ENCODE peak calls at places on chromosome 19, in eight cellular contexts. One of them, this sample, is unnamed.

GRCh38 chr19:29714371-29714952 is 599 bp downstream of the C19orf12 start:
- DNase-seq in uterus: no peak
- DNase-seq in fibroblast of mammary gland: no peak
- DNase-seq in CD4-positive, CD25-positive, alpha-beta regulatory T cell: peak
- DNase-seq in colonic mucosa: no peak
- DNase-seq in ascending aorta: no peak
- DNase-seq in choroid plexus epithelial cell: no peak
- DNase-seq in CD4-positive, alpha-beta memory T cell: peak
- DNase-seq in this sample: peak

GRCh38 chr19:14048439-14049153 is 13.3 kb downstream of the PALM3 start:
- DNase-seq in colonic mucosa: peak
- DNase-seq in CD4-positive, alpha-beta memory T cell: peak
- DNase-seq in ascending aorta: no peak
- DNase-seq in choroid plexus epithelial cell: peak
- DNase-seq in fibroblast of mammary gland: peak
- DNase-seq in uterus: no peak
- DNase-seq in CD4-positive, CD25-positive, alpha-beta regulatory T cell: peak
- DNase-seq in this sample: peak

GRCh38 chr19:5003781-5004180 is 34.9 kb downstream of the KDM4B start:
- DNase-seq in uterus: no peak
- DNase-seq in colonic mucosa: no peak
- DNase-seq in fibroblast of mammary gland: no peak
- DNase-seq in CD4-positive, alpha-beta memory T cell: no peak
- DNase-seq in CD4-positive, CD25-positive, alpha-beta regulatory T cell: no peak
- DNase-seq in choroid plexus epithelial cell: no peak
- DNase-seq in ascending aorta: no peak
- DNase-seq in this sample: no peak

GRCh38 chr19:52200044-52200443 is 10.2 kb downstream of the PPP2R1A start:
- DNase-seq in CD4-positive, alpha-beta memory T cell: no peak
- DNase-seq in colonic mucosa: no peak
- DNase-seq in CD4-positive, CD25-positive, alpha-beta regulatory T cell: no peak
- DNase-seq in ascending aorta: peak
- DNase-seq in fibroblast of mammary gland: peak
- DNase-seq in choroid plexus epithelial cell: peak
- DNase-seq in uterus: peak
- DNase-seq in this sample: no peak

GRCh38 chr19:17834350-17835181 is 13.2 kb downstream of the JAK3 start:
- DNase-seq in CD4-positive, alpha-beta memory T cell: peak
- DNase-seq in choroid plexus epithelial cell: no peak
- DNase-seq in ascending aorta: no peak
- DNase-seq in uterus: no peak
- DNase-seq in fibroblast of mammary gland: no peak
- DNase-seq in CD4-positive, CD25-positive, alpha-beta regulatory T cell: no peak
- DNase-seq in colonic mucosa: no peak
- DNase-seq in this sample: no peak

GRCh38 chr19:798415-799075 is 1.3 kb downstream of the PTBP1 start:
- DNase-seq in fibroblast of mammary gland: no peak
- DNase-seq in colonic mucosa: peak
- DNase-seq in uterus: no peak
- DNase-seq in ascending aorta: no peak
- DNase-seq in CD4-positive, CD25-positive, alpha-beta regulatory T cell: peak
- DNase-seq in choroid plexus epithelial cell: no peak
- DNase-seq in CD4-positive, alpha-beta memory T cell: no peak
- DNase-seq in this sample: no peak

GRCh38 chr19:6963937-6964336 is 57.3 kb downstream of the MBD3L2B start:
- DNase-seq in CD4-positive, alpha-beta memory T cell: no peak
- DNase-seq in fibroblast of mammary gland: no peak
- DNase-seq in colonic mucosa: no peak
- DNase-seq in CD4-positive, CD25-positive, alpha-beta regulatory T cell: no peak
- DNase-seq in choroid plexus epithelial cell: no peak
- DNase-seq in uterus: no peak
- DNase-seq in ascending aorta: no peak
- DNase-seq in this sample: peak

GRCh38 chr19:10552596-10553053 is 8.9 kb downstream of the ATG4D start:
- DNase-seq in CD4-positive, alpha-beta memory T cell: no peak
- DNase-seq in uterus: no peak
- DNase-seq in choroid plexus epithelial cell: peak
- DNase-seq in fibroblast of mammary gland: peak
- DNase-seq in ascending aorta: no peak
- DNase-seq in colonic mucosa: peak
- DNase-seq in CD4-positive, CD25-positive, alpha-beta regulatory T cell: no peak
- DNase-seq in this sample: peak

GRCh38 chr19:23321953-23322549 is 71.9 kb upstream of the ZNF724 start:
- DNase-seq in CD4-positive, alpha-beta memory T cell: no peak
- DNase-seq in uterus: no peak
- DNase-seq in CD4-positive, CD25-positive, alpha-beta regulatory T cell: no peak
- DNase-seq in fibroblast of mammary gland: no peak
- DNase-seq in choroid plexus epithelial cell: no peak
- DNase-seq in colonic mucosa: no peak
- DNase-seq in ascending aorta: no peak
- DNase-seq in this sample: no peak

GRCh38 chr19:4436231-4436630 is 21.4 kb downstream of the UBXN6 start:
- DNase-seq in ascending aorta: no peak
- DNase-seq in CD4-positive, CD25-positive, alpha-beta regulatory T cell: no peak
- DNase-seq in choroid plexus epithelial cell: no peak
- DNase-seq in uterus: no peak
- DNase-seq in colonic mucosa: no peak
- DNase-seq in fibroblast of mammary gland: no peak
- DNase-seq in CD4-positive, alpha-beta memory T cell: no peak
- DNase-seq in this sample: no peak

GRCh38 chr19:4557971-4558941 is 1.2 kb downstream of the SEMA6B start:
- DNase-seq in CD4-positive, alpha-beta memory T cell: no peak
- DNase-seq in choroid plexus epithelial cell: no peak
- DNase-seq in colonic mucosa: no peak
- DNase-seq in uterus: no peak
- DNase-seq in CD4-positive, CD25-positive, alpha-beta regulatory T cell: no peak
- DNase-seq in fibroblast of mammary gland: no peak
- DNase-seq in ascending aorta: no peak
- DNase-seq in this sample: no peak

GRCh38 chr19:56403261-56403660 is 871 bp upstream of the ZNF583 start:
- DNase-seq in CD4-positive, alpha-beta memory T cell: peak
- DNase-seq in choroid plexus epithelial cell: peak
- DNase-seq in uterus: no peak
- DNase-seq in fibroblast of mammary gland: no peak
- DNase-seq in colonic mucosa: no peak
- DNase-seq in ascending aorta: no peak
- DNase-seq in CD4-positive, CD25-positive, alpha-beta regulatory T cell: no peak
- DNase-seq in this sample: no peak

GRCh38 chr19:13831560-13832056 is 36.4 kb downstream of the ZSWIM4 start:
- DNase-seq in ascending aorta: no peak
- DNase-seq in CD4-positive, CD25-positive, alpha-beta regulatory T cell: no peak
- DNase-seq in fibroblast of mammary gland: no peak
- DNase-seq in CD4-positive, alpha-beta memory T cell: no peak
- DNase-seq in choroid plexus epithelial cell: no peak
- DNase-seq in colonic mucosa: no peak
- DNase-seq in uterus: no peak
- DNase-seq in this sample: no peak

GRCh38 chr19:6062961-6063575 is 47.2 kb downstream of the RFX2 start:
- DNase-seq in fibroblast of mammary gland: no peak
- DNase-seq in colonic mucosa: peak
- DNase-seq in choroid plexus epithelial cell: no peak
- DNase-seq in CD4-positive, CD25-positive, alpha-beta regulatory T cell: no peak
- DNase-seq in uterus: no peak
- DNase-seq in CD4-positive, alpha-beta memory T cell: no peak
- DNase-seq in ascending aorta: no peak
- DNase-seq in this sample: no peak

GRCh38 chr19:18063463-18063862 is 23.3 kb downstream of the IL12RB1 start:
- DNase-seq in uterus: no peak
- DNase-seq in fibroblast of mammary gland: no peak
- DNase-seq in colonic mucosa: no peak
- DNase-seq in CD4-positive, CD25-positive, alpha-beta regulatory T cell: no peak
- DNase-seq in ascending aorta: no peak
- DNase-seq in choroid plexus epithelial cell: no peak
- DNase-seq in CD4-positive, alpha-beta memory T cell: no peak
- DNase-seq in this sample: no peak

GRCh38 chr19:29476528-29476927 is 49.3 kb upstream of the VSTM2B start:
- DNase-seq in colonic mucosa: no peak
- DNase-seq in CD4-positive, alpha-beta memory T cell: no peak
- DNase-seq in uterus: no peak
- DNase-seq in CD4-positive, CD25-positive, alpha-beta regulatory T cell: no peak
- DNase-seq in fibroblast of mammary gland: no peak
- DNase-seq in ascending aorta: no peak
- DNase-seq in choroid plexus epithelial cell: no peak
- DNase-seq in this sample: no peak

GRCh38 chr19:5436948-5437306 is 18.3 kb upstream of the ZNRF4 start:
- DNase-seq in CD4-positive, CD25-positive, alpha-beta regulatory T cell: no peak
- DNase-seq in uterus: no peak
- DNase-seq in CD4-positive, alpha-beta memory T cell: no peak
- DNase-seq in ascending aorta: no peak
- DNase-seq in fibroblast of mammary gland: no peak
- DNase-seq in colonic mucosa: no peak
- DNase-seq in choroid plexus epithelial cell: no peak
- DNase-seq in this sample: no peak

GRCh38 chr19:10718205-10719196 is 622 bp downstream of the DNM2 start:
- DNase-seq in colonic mucosa: no peak
- DNase-seq in uterus: no peak
- DNase-seq in choroid plexus epithelial cell: peak
- DNase-seq in CD4-positive, alpha-beta memory T cell: peak
- DNase-seq in CD4-positive, CD25-positive, alpha-beta regulatory T cell: no peak
- DNase-seq in ascending aorta: no peak
- DNase-seq in fibroblast of mammary gland: peak
- DNase-seq in this sample: no peak

GRCh38 chr19:5805465-5806132 is 732 bp downstream of the NRTN start:
- DNase-seq in uterus: no peak
- DNase-seq in fibroblast of mammary gland: no peak
- DNase-seq in ascending aorta: no peak
- DNase-seq in choroid plexus epithelial cell: peak
- DNase-seq in CD4-positive, CD25-positive, alpha-beta regulatory T cell: peak
- DNase-seq in colonic mucosa: peak
- DNase-seq in CD4-positive, alpha-beta memory T cell: peak
- DNase-seq in this sample: no peak

GRCh38 chr19:31342926-31343325 is 6.3 kb downstream of the TSHZ3 start:
- DNase-seq in ascending aorta: no peak
- DNase-seq in CD4-positive, alpha-beta memory T cell: no peak
- DNase-seq in CD4-positive, CD25-positive, alpha-beta regulatory T cell: no peak
- DNase-seq in fibroblast of mammary gland: peak
- DNase-seq in colonic mucosa: no peak
- DNase-seq in choroid plexus epithelial cell: no peak
- DNase-seq in uterus: no peak
- DNase-seq in this sample: no peak

GRCh38 chr19:17560205-17560595 is 4.8 kb downstream of the COLGALT1 start:
- DNase-seq in CD4-positive, alpha-beta memory T cell: no peak
- DNase-seq in uterus: peak
- DNase-seq in fibroblast of mammary gland: peak
- DNase-seq in CD4-positive, CD25-positive, alpha-beta regulatory T cell: no peak
- DNase-seq in colonic mucosa: no peak
- DNase-seq in ascending aorta: no peak
- DNase-seq in choroid plexus epithelial cell: peak
- DNase-seq in this sample: no peak

GRCh38 chr19:2261438-2262172 is 5.4 kb upstream of the JSRP1 start:
- DNase-seq in CD4-positive, alpha-beta memory T cell: peak
- DNase-seq in choroid plexus epithelial cell: peak
- DNase-seq in fibroblast of mammary gland: peak
- DNase-seq in colonic mucosa: peak
- DNase-seq in CD4-positive, CD25-positive, alpha-beta regulatory T cell: no peak
- DNase-seq in ascending aorta: no peak
- DNase-seq in uterus: no peak
- DNase-seq in this sample: peak

GRCh38 chr19:57088125-57088524 is 31.7 kb upstream of the USP29 start:
- DNase-seq in colonic mucosa: no peak
- DNase-seq in fibroblast of mammary gland: no peak
- DNase-seq in uterus: no peak
- DNase-seq in ascending aorta: no peak
- DNase-seq in CD4-positive, alpha-beta memory T cell: no peak
- DNase-seq in CD4-positive, CD25-positive, alpha-beta regulatory T cell: no peak
- DNase-seq in choroid plexus epithelial cell: no peak
- DNase-seq in this sample: no peak

GRCh38 chr19:45403781-45404556 is 900 bp downstream of the PPP1R13L start:
- DNase-seq in CD4-positive, alpha-beta memory T cell: peak
- DNase-seq in choroid plexus epithelial cell: peak
- DNase-seq in colonic mucosa: peak
- DNase-seq in CD4-positive, CD25-positive, alpha-beta regulatory T cell: peak
- DNase-seq in fibroblast of mammary gland: no peak
- DNase-seq in uterus: no peak
- DNase-seq in ascending aorta: no peak
- DNase-seq in this sample: peak
- H3K4me3 ChIP-seq in CD4-positive, alpha-beta memory T cell: peak
- H3K4me3 ChIP-seq in choroid plexus epithelial cell: peak
- H3K4me3 ChIP-seq in colonic mucosa: peak
- H3K4me3 ChIP-seq in CD4-positive, CD25-positive, alpha-beta regulatory T cell: peak
- H3K4me3 ChIP-seq in fibroblast of mammary gland: peak
- H3K4me3 ChIP-seq in uterus: peak
- H3K4me3 ChIP-seq in ascending aorta: peak
- H3K4me3 ChIP-seq in this sample: peak

GRCh38 chr19:34232566-34233481 is 21.5 kb upstream of the GARRE1 start:
- DNase-seq in ascending aorta: no peak
- DNase-seq in fibroblast of mammary gland: peak
- DNase-seq in choroid plexus epithelial cell: peak
- DNase-seq in CD4-positive, CD25-positive, alpha-beta regulatory T cell: no peak
- DNase-seq in CD4-positive, alpha-beta memory T cell: no peak
- DNase-seq in colonic mucosa: no peak
- DNase-seq in uterus: peak
- DNase-seq in this sample: no peak
- H3K4me3 ChIP-seq in ascending aorta: no peak
- H3K4me3 ChIP-seq in fibroblast of mammary gland: no peak
- H3K4me3 ChIP-seq in choroid plexus epithelial cell: peak
- H3K4me3 ChIP-seq in CD4-positive, CD25-positive, alpha-beta regulatory T cell: no peak
- H3K4me3 ChIP-seq in CD4-positive, alpha-beta memory T cell: no peak
- H3K4me3 ChIP-seq in colonic mucosa: no peak
- H3K4me3 ChIP-seq in uterus: no peak
- H3K4me3 ChIP-seq in this sample: no peak

DNA sequence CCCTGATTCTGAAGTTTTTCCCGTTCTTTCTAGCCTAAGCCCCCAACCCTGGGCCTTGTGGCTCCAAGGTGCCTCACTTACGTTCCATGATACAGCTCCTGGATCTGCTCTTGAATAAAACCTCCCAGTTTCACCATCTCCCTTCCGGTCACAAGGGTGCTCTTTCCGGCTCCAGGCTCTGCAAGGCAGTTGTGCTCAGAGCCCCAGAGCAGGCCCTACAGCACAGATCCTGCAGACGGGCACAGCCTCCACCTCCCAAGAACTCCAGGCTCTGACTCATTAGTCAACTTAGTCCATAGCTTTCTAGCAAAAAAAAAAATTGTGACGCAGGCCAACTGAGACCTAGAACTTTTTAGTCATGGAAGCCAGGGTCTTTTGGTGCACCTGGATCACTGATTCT is 33.9 kb upstream of the SLC7A10 start:
- DNase-seq in CD4-positive, alpha-beta memory T cell: no peak
- DNase-seq in CD4-positive, CD25-positive, alpha-beta regulatory T cell: no peak
- DNase-seq in uterus: no peak
- DNase-seq in colonic mucosa: no peak
- DNase-seq in choroid plexus epithelial cell: no peak
- DNase-seq in ascending aorta: peak
- DNase-seq in fibroblast of mammary gland: no peak
- DNase-seq in this sample: no peak
- H3K4me3 ChIP-seq in CD4-positive, alpha-beta memory T cell: no peak
- H3K4me3 ChIP-seq in CD4-positive, CD25-positive, alpha-beta regulatory T cell: no peak
- H3K4me3 ChIP-seq in uterus: no peak
- H3K4me3 ChIP-seq in colonic mucosa: no peak
- H3K4me3 ChIP-seq in choroid plexus epithelial cell: no peak
- H3K4me3 ChIP-seq in ascending aorta: no peak
- H3K4me3 ChIP-seq in fibroblast of mammary gland: no peak
- H3K4me3 ChIP-seq in this sample: no peak

DNA sequence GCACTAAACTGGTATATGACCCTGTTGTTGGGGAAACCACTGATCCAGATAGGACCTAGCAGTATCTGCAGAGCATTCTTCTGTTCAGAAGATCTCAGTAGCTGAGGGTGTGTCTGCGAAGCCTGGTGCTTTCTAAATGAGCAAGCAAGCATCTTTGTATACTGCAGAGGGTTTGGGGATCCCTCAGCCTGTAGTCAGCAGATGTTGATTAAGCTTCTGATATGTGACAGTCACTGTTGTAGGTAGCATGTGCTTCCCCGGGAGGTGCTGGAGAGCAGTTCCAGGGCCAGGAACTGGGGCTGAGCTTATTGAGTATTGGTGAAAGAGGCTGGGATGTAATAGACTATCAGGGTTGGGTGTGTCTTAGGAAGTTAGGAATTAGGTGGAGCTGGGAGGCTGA is 1.5 kb downstream of the SCAF1 start:
- DNase-seq in choroid plexus epithelial cell: no peak
- DNase-seq in fibroblast of mammary gland: no peak
- DNase-seq in ascending aorta: no peak
- DNase-seq in CD4-positive, alpha-beta memory T cell: peak
- DNase-seq in colonic mucosa: no peak
- DNase-seq in CD4-positive, CD25-positive, alpha-beta regulatory T cell: no peak
- DNase-seq in uterus: no peak
- DNase-seq in this sample: no peak
- H3K4me3 ChIP-seq in choroid plexus epithelial cell: peak
- H3K4me3 ChIP-seq in fibroblast of mammary gland: peak
- H3K4me3 ChIP-seq in ascending aorta: peak
- H3K4me3 ChIP-seq in CD4-positive, alpha-beta memory T cell: no peak
- H3K4me3 ChIP-seq in colonic mucosa: no peak
- H3K4me3 ChIP-seq in CD4-positive, CD25-positive, alpha-beta regulatory T cell: peak
- H3K4me3 ChIP-seq in uterus: no peak
- H3K4me3 ChIP-seq in this sample: peak